ENCODE peak calls at places on chromosomes 11 and 22, in eight cellular contexts. G, S, X, N, T, M, D and B are unnamed samples.

GRCh38 chr11:86341382-86341781 is 33.3 kb upstream of the CCDC81 start:
- DNase-seq in G (peak), S (no peak), X (no peak), N (no peak), T (no peak), M (no peak), D (no peak), B (no peak)

GRCh38 chr11:30346068-30346688 is 23.3 kb downstream of the ARL14EP start:
- DNase-seq in G (peak), S (no peak), X (no peak), N (peak), T (no peak), M (peak), D (no peak), B (no peak)

GRCh38 chr11:75073459-75074190 is 23.1 kb downstream of the OR2AT4 start:
- DNase-seq in G (peak), S (no peak), X (no peak), N (no peak), T (no peak), M (no peak), D (no peak), B (no peak)

GRCh38 chr22:49790912-49791311 is 36.8 kb downstream of the BRD1 start:
- DNase-seq in G (no peak), S (no peak), X (no peak), N (no peak), T (no peak), M (no peak), D (no peak), B (no peak)

GRCh38 chr11:91230647-91231046 is 994.0 kb upstream of the FAT3 start:
- DNase-seq in G (no peak), S (no peak), X (no peak), N (no peak), T (no peak), M (no peak), D (no peak), B (no peak)

GRCh38 chr11:44716256-44716655 is 10.5 kb upstream of the TSPAN18 start:
- DNase-seq in G (no peak), S (no peak), X (no peak), N (no peak), T (no peak), M (no peak), D (no peak), B (no peak)

GRCh38 chr22:29268511-29269229 is 602 bp downstream of the EWSR1 start:
- DNase-seq in G (peak), S (no peak), X (no peak), N (peak), T (peak), M (peak), D (peak), B (peak)

GRCh38 chr11:8631395-8632110 is 37.5 kb upstream of the STK33 start:
- DNase-seq in G (no peak), S (peak), X (no peak), N (peak), T (no peak), M (no peak), D (no peak), B (peak)

GRCh38 chr11:76624515-76625379 is 45.8 kb downstream of the LRRC32 start:
- DNase-seq in G (peak), S (no peak), X (no peak), N (no peak), T (no peak), M (no peak), D (no peak), B (no peak)

GRCh38 chr11:101741479-101742175 is 157.8 kb upstream of the TRPC6 start:
- DNase-seq in G (no peak), S (no peak), X (no peak), N (no peak), T (no peak), M (no peak), D (no peak), B (no peak)

GRCh38 chr11:46557684-46558151 is 36.1 kb downstream of the AMBRA1 start:
- DNase-seq in G (no peak), S (no peak), X (no peak), N (peak), T (no peak), M (no peak), D (no peak), B (no peak)

GRCh38 chr11:133306019-133306418 is 226.3 kb downstream of the OPCML start:
- DNase-seq in G (peak), S (no peak), X (peak), N (peak), T (no peak), M (no peak), D (no peak), B (no peak)

GRCh38 chr22:46728470-46728869 is 9.6 kb downstream of the CERK start:
- DNase-seq in G (no peak), S (no peak), X (no peak), N (peak), T (no peak), M (no peak), D (no peak), B (no peak)

GRCh38 chr11:66008468-66009101 is 3.2 kb upstream of the CST6 start:
- DNase-seq in G (peak), S (no peak), X (peak), N (no peak), T (no peak), M (peak), D (no peak), B (no peak)

GRCh38 chr11:58334708-58335107 is 24.2 kb downstream of the OR5B17 start:
- DNase-seq in G (peak), S (peak), X (no peak), N (no peak), T (no peak), M (no peak), D (no peak), B (no peak)

GRCh38 chr22:23565942-23566715 is 14.0 kb downstream of the IGLL1 start:
- DNase-seq in G (peak), S (no peak), X (no peak), N (peak), T (no peak), M (no peak), D (no peak), B (no peak)

GRCh38 chr11:132336781-132337535 is 966.5 kb downstream of the NTM start:
- DNase-seq in G (no peak), S (no peak), X (no peak), N (no peak), T (no peak), M (no peak), D (no peak), B (no peak)

GRCh38 chr11:93208663-93209270 is 11.0 kb upstream of the SLC36A4 start:
- DNase-seq in G (no peak), S (no peak), X (no peak), N (no peak), T (no peak), M (no peak), D (no peak), B (no peak)

GRCh38 chr11:12377824-12378593 is 638 bp downstream of the PARVA start:
- DNase-seq in G (peak), S (peak), X (peak), N (peak), T (peak), M (no peak), D (peak), B (peak)

GRCh38 chr11:31806944-31807790 is 4.0 kb downstream of the PAX6 start:
- DNase-seq in G (peak), S (no peak), X (no peak), N (no peak), T (no peak), M (no peak), D (no peak), B (no peak)

GRCh38 chr11:33160147-33160546 is 1.1 kb downstream of the CSTF3 start:
- DNase-seq in G (peak), S (no peak), X (no peak), N (peak), T (no peak), M (peak), D (no peak), B (peak)

GRCh38 chr11:18802381-18803257 is 11.0 kb upstream of the PTPN5 start:
- DNase-seq in G (peak), S (peak), X (peak), N (peak), T (peak), M (peak), D (peak), B (peak)

GRCh38 chr22:37862570-37863325 is 13.5 kb downstream of the EIF3L start:
- DNase-seq in G (no peak), S (no peak), X (no peak), N (no peak), T (no peak), M (peak), D (no peak), B (no peak)

GRCh38 chr11:84854498-84854880 is 772.7 kb downstream of the DLG2 start:
- DNase-seq in G (no peak), S (no peak), X (no peak), N (no peak), T (no peak), M (no peak), D (no peak), B (no peak)

GRCh38 chr11:2511421-2512369 is 66.9 kb downstream of the KCNQ1 start:
- DNase-seq in G (no peak), S (no peak), X (no peak), N (no peak), T (no peak), M (peak), D (no peak), B (no peak)

GRCh38 chr22:37467556-37467955 is 18.6 kb downstream of the MFNG start:
- DNase-seq in G (no peak), S (no peak), X (no peak), N (no peak), T (no peak), M (no peak), D (no peak), B (no peak)

GRCh38 chr11:16784671-16785070 is 46.2 kb downstream of the C11orf58 start:
- DNase-seq in G (no peak), S (no peak), X (no peak), N (no peak), T (no peak), M (peak), D (no peak), B (no peak)

GRCh38 chr11:79667377-79667776 is 226.5 kb upstream of the TENM4 start:
- DNase-seq in G (no peak), S (no peak), X (no peak), N (no peak), T (no peak), M (no peak), D (no peak), B (no peak)

GRCh38 chr11:2576116-2576515 is 123.7 kb downstream of the KCNQ1OT1 start:
- DNase-seq in G (no peak), S (no peak), X (no peak), N (no peak), T (no peak), M (no peak), D (no peak), B (no peak)

GRCh38 chr11:70098936-70099335 is 20.8 kb downstream of the ANO1 start:
- DNase-seq in G (no peak), S (no peak), X (no peak), N (no peak), T (no peak), M (no peak), D (no peak), B (no peak)

GRCh38 chr11:17173332-17173731 is 34.5 kb downstream of the PIK3C2A start:
- DNase-seq in G (no peak), S (no peak), X (no peak), N (no peak), T (no peak), M (no peak), D (no peak), B (no peak)

GRCh38 chr11:34644669-34645406 is 23.9 kb downstream of the EHF start:
- DNase-seq in G (peak), S (peak), X (no peak), N (no peak), T (no peak), M (no peak), D (no peak), B (no peak)

GRCh38 chr11:110296226-110297081 is at the start of gene RDX:
- DNase-seq in G (peak), S (no peak), X (peak), N (peak), T (peak), M (peak), D (peak), B (peak)

GRCh38 chr11:80620867-80621266 is 1180.0 kb upstream of the TENM4 start:
- DNase-seq in G (no peak), S (no peak), X (no peak), N (no peak), T (no peak), M (no peak), D (no peak), B (no peak)